ENCODE peak calls at places on chromosomes 4 and X, in four cellular contexts. T is K562, D is HepG2, V is HCT116. Z is an unnamed sample.

GRCh38 chr4:100889898-100890297 is 372.1 kb upstream of the EMCN start:
- DNase-seq in T (no peak), D (no peak), V (no peak), Z (no peak)

GRCh38 chr4:31084806-31085416 is 364.7 kb downstream of the PCDH7 start:
- DNase-seq in T (no peak), D (no peak), V (peak), Z (no peak)

GRCh38 chrX:46376246-46376885 is 168.9 kb downstream of the ZNF674 start:
- DNase-seq in T (peak), D (peak), V (peak), Z (no peak)

GRCh38 chr4:121003863-121004262 is 68.5 kb downstream of the NDNF start:
- DNase-seq in T (no peak), D (no peak), V (no peak), Z (no peak)

GRCh38 chr4:83516042-83516772 is 19.7 kb upstream of the GPAT3 start:
- DNase-seq in T (no peak), D (no peak), V (no peak), Z (no peak)

GRCh38 chrX:108614616-108615015 is 121.7 kb downstream of the IRS4 start:
- DNase-seq in T (no peak), D (no peak), V (no peak), Z (no peak)

GRCh38 chrX:103063918-103064434 is at the start of gene BEX1:
- DNase-seq in T (no peak), D (peak), V (no peak), Z (peak)

GRCh38 chr4:56655209-56655626 is 25.9 kb downstream of the HOPX start:
- DNase-seq in T (no peak), D (no peak), V (no peak), Z (no peak)

GRCh38 chrX:100654256-100654655 is 10.3 kb downstream of the SRPX2 start:
- DNase-seq in T (peak), D (no peak), V (no peak), Z (no peak)

GRCh38 chr4:82423245-82424054 is 6.8 kb downstream of the HNRNPDL start:
- DNase-seq in T (no peak), D (no peak), V (no peak), Z (no peak)

GRCh38 chr4:85762204-85762884 is 287.4 kb downstream of the ARHGAP24 start:
- DNase-seq in T (no peak), D (no peak), V (no peak), Z (no peak)

GRCh38 chrX:153624196-153625091 is 22.6 kb upstream of the DUSP9 start:
- DNase-seq in T (no peak), D (peak), V (no peak), Z (no peak)
- TF ChIP-seq FOSL1 in T (no peak), D (no peak), V (no peak), Z (no peak)

DNA sequence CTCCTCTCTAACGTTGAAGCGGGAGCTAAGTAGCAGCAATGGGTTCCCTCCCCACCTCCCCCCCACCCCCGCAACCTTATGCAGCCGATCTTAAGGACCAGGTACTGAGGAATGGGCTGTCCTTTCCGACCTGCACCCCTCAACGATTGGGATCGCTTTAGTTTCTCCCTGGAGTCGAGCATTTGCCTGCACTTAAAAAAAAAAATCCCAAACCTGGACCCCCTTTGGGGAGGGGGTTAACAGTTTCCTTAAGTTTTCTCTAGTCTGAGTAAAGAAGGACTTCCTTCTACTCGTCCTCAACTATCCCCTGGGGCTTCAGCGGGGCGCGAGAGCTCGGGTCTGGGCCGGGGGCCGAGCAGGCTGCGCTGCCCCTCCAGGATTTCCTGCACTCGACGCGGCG is 25.7 kb upstream of the BCORL1 start:
- DNase-seq in T (no peak), D (no peak), V (no peak), Z (no peak)
- H3K4me3 ChIP-seq in T (peak), D (no peak), V (peak), Z (peak)

DNA sequence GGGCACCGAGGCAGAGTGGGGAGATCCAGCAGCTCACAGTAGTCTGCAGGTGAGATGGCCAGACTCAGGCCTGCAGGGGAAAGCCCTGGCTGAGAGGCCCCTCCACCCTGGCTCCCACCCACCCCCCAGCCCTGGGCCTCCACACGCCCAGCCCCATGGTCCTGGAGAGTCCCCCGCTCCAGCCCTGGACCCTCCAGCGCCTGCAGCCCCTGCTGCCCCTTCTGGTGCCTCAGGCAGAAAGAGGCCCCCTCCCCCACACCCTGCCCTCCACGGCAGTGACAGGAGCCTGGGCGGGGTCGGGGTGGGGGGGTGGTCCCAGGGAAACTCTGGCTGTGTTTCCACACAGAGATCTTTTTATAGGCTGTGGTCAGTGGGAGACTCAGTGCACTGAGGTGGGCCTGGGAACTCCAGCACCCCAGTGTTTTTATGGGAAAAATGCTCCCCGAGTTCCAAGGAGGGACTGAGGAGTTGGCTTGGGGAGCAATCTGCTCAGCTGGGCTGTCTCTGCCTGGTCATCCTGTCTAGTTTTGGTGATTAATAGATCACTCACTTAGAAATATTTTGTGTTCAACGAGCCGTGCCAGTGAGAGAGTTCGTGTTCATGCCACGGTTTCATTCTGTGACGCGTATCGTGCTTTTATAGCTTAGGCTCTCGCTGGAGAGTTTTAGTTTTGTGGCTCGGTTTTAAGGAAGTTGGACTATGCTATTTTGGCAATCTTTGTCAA is 53.1 kb upstream of the HGFAC start:
- DNase-seq in T (no peak), D (no peak), V (no peak), Z (peak)
- H3K27ac ChIP-seq in T (no peak), D (no peak), V (no peak), Z (no peak)

GRCh38 chrX:16213970-16214369 is 46.7 kb downstream of the MAGEB17 start:
- DNase-seq in T (no peak), D (no peak), V (no peak), Z (no peak)
- TF ChIP-seq FOSL1 in T (no peak), D (no peak), V (no peak), Z (no peak)

Z was measured in H1.